ENCODE peak calls at places on chromosome 16, in four cellular contexts. X is T-helper 2 cell, K is cardiac fibroblast, R is glutamatergic neuron. L is an unnamed sample.

GRCh38 chr16:9438991-9439390 is 347.5 kb downstream of the HAPSTR1 start:
- DNase-seq in X (no peak), R (no peak), K (no peak), L (no peak)

GRCh38 chr16:7378024-7378695 is 45.5 kb downstream of the RBFOX1 start:
- DNase-seq in K (no peak), X (no peak), R (no peak), L (no peak)

GRCh38 chr16:57029161-57030160 is 40.1 kb downstream of the NLRC5 start:
- DNase-seq in R (no peak), X (no peak), K (no peak), L (no peak)

GRCh38 chr16:88652763-88653065 is 1.9 kb upstream of the CYBA start:
- DNase-seq in X (no peak), R (no peak), K (no peak), L (no peak)

GRCh38 chr16:426115-426905 is 861 bp downstream of the RAB11FIP3 start:
- DNase-seq in K (peak; percentile 14), X (no peak), R (peak; percentile 52), L (no peak)

GRCh38 chr16:50841081-50841886 is 99.4 kb downstream of the CYLD start:
- DNase-seq in X (peak; percentile 28), K (peak; percentile 13), R (no peak), L (no peak)

GRCh38 chr16:11390573-11391495 is 45.6 kb downstream of the RMI2 start:
- DNase-seq in K (no peak), X (no peak), R (peak; percentile 22), L (no peak)

GRCh38 chr16:76854234-76854633 is 336.8 kb upstream of the MON1B start:
- DNase-seq in R (no peak), K (peak; percentile 7), X (no peak), L (no peak)

GRCh38 chr16:86199871-86200700 is 301.1 kb downstream of the IRF8 start:
- DNase-seq in R (no peak), K (no peak), X (no peak), L (no peak)